ENCODE peak calls at places on chromosome 17, in eight cellular contexts. K, W, U, S, Z, J, E and P are unnamed samples.

GRCh38 chr17:80769936-80770625 is 221.6 kb upstream of the CHMP6 start:
- DNase-seq in J (no peak), E (no peak), W (no peak), S (no peak), U (no peak), Z (no peak), K (no peak), P (no peak)

GRCh38 chr17:55454906-55455474 is 33.4 kb upstream of the MMD start:
- DNase-seq in K (no peak), W (no peak), Z (peak), E (no peak), J (no peak), U (no peak), S (no peak), P (no peak)

GRCh38 chr17:50407921-50408320 is 10.6 kb upstream of the LRRC59 start:
- DNase-seq in S (no peak), J (no peak), E (no peak), K (no peak), U (no peak), W (no peak), Z (no peak), P (no peak)

GRCh38 chr17:30021708-30022317 is 80.4 kb downstream of the EFCAB5 start:
- DNase-seq in Z (peak), E (no peak), J (peak), W (peak), K (no peak), S (peak), U (peak), P (no peak)

GRCh38 chr17:21275047-21275578 is 9.4 kb upstream of the MAP2K3 start:
- DNase-seq in Z (no peak), K (no peak), J (peak), W (no peak), U (no peak), S (no peak), E (no peak), P (no peak)

GRCh38 chr17:41024702-41025101 is 2.3 kb downstream of the KRTAP1-5 start:
- DNase-seq in J (no peak), U (no peak), W (no peak), K (no peak), E (no peak), S (no peak), Z (no peak), P (no peak)

GRCh38 chr17:45850011-45850410 is 5.3 kb downstream of the SPPL2C start:
- DNase-seq in U (no peak), W (no peak), J (no peak), K (no peak), E (no peak), Z (no peak), S (no peak), P (no peak)

GRCh38 chr17:66667491-66668030 is 167.4 kb upstream of the CACNG5 start:
- DNase-seq in K (no peak), Z (no peak), E (no peak), S (no peak), U (no peak), J (no peak), W (peak), P (no peak)

GRCh38 chr17:18988546-18989173 is 15.9 kb downstream of the FAM83G start:
- DNase-seq in U (no peak), K (no peak), W (no peak), E (no peak), Z (no peak), J (no peak), S (no peak), P (no peak)

GRCh38 chr17:71530227-71530626 is 590.6 kb upstream of the SOX9 start:
- DNase-seq in K (no peak), U (no peak), E (no peak), W (no peak), S (no peak), Z (no peak), J (no peak), P (no peak)

GRCh38 chr17:12118617-12119016 is 97.9 kb downstream of the MAP2K4 start:
- DNase-seq in K (no peak), S (no peak), U (no peak), J (no peak), W (no peak), Z (no peak), E (no peak), P (no peak)

GRCh38 chr17:8957721-8958120 is 7.8 kb downstream of the PIK3R5 start:
- DNase-seq in K (no peak), U (no peak), Z (no peak), W (no peak), S (no peak), E (no peak), J (no peak), P (no peak)

GRCh38 chr17:35568561-35568960 is 7.9 kb upstream of the SLFN14 start:
- DNase-seq in Z (peak), J (no peak), K (no peak), W (no peak), U (peak), S (no peak), E (no peak), P (no peak)

GRCh38 chr17:6591599-6592158 is 35.3 kb upstream of the PITPNM3 start:
- DNase-seq in J (no peak), K (no peak), W (no peak), S (no peak), Z (peak), E (no peak), U (no peak), P (no peak)

GRCh38 chr17:78592991-78593329 is 15.8 kb upstream of the DNAH17 start:
- DNase-seq in U (no peak), E (no peak), K (no peak), W (no peak), S (no peak), Z (no peak), J (no peak), P (no peak)

GRCh38 chr17:290121-290521 is 62.5 kb downstream of the RPH3AL start:
- DNase-seq in K (no peak), S (no peak), Z (no peak), J (no peak), W (no peak), U (no peak), E (peak), P (no peak)

GRCh38 chr17:74545456-74546230 is at the start of gene CD300C:
- DNase-seq in J (no peak), Z (no peak), S (peak), K (no peak), E (peak), W (no peak), U (no peak), P (peak)

GRCh38 chr17:35448214-35448898 is at the start of gene SLFN13:
- DNase-seq in Z (peak), J (no peak), W (peak), K (peak), U (no peak), S (peak), E (peak), P (peak)

GRCh38 chr17:63995626-63996025 is 2.5 kb upstream of the PRR29 start:
- DNase-seq in K (no peak), J (no peak), U (no peak), Z (no peak), E (no peak), W (no peak), S (no peak), P (peak)

GRCh38 chr17:43608313-43608712 is 53.4 kb downstream of the MEOX1 start:
- DNase-seq in S (no peak), J (no peak), U (no peak), K (no peak), Z (no peak), W (no peak), E (no peak), P (no peak)

GRCh38 chr17:56593073-56593740 is at the start of gene NOG:
- DNase-seq in K (no peak), Z (peak), W (no peak), S (no peak), E (peak), U (peak), J (peak), P (peak)

GRCh38 chr17:81132770-81133723 is 32.3 kb upstream of the PVALEF start:
- DNase-seq in K (no peak), S (no peak), E (no peak), W (no peak), J (no peak), U (no peak), Z (no peak), P (no peak)

GRCh38 chr17:6070280-6070894 is at the start of gene WSCD1:
- DNase-seq in Z (peak), U (peak), E (no peak), S (no peak), W (no peak), K (no peak), J (no peak), P (no peak)

GRCh38 chr17:57553525-57553924 is 191.6 kb downstream of the CCDC182 start:
- DNase-seq in E (no peak), Z (no peak), U (no peak), W (no peak), J (no peak), K (no peak), S (no peak), P (no peak)

GRCh38 chr17:28426081-28426519 is 20.1 kb upstream of the SLC46A1 start:
- DNase-seq in K (no peak), E (no peak), U (no peak), Z (peak), J (peak), W (no peak), S (no peak), P (no peak)

GRCh38 chr17:77685881-77686486 is 272.5 kb upstream of the TNRC6C start:
- DNase-seq in Z (no peak), E (no peak), W (no peak), J (no peak), U (no peak), S (no peak), K (no peak), P (no peak)

GRCh38 chr17:61015966-61016365 is 338.3 kb downstream of the BCAS3 start:
- DNase-seq in Z (peak), K (no peak), S (no peak), U (no peak), E (no peak), W (no peak), J (no peak), P (no peak)

GRCh38 chr17:77308768-77309726 is 168.3 kb downstream of the SEC14L1 start:
- DNase-seq in J (peak), U (no peak), K (no peak), S (no peak), Z (peak), W (no peak), E (no peak), P (peak)

GRCh38 chr17:42249681-42250446 is 26.3 kb downstream of the STAT5B start:
- DNase-seq in K (no peak), S (no peak), J (no peak), Z (no peak), U (no peak), W (peak), E (no peak), P (no peak)

GRCh38 chr17:78268960-78269892 is 37.8 kb downstream of the TMEM235 start:
- DNase-seq in E (no peak), K (no peak), Z (no peak), W (no peak), S (no peak), J (no peak), U (no peak), P (peak)

GRCh38 chr17:76497979-76498885 is 3.0 kb downstream of the RHBDF2 start:
- DNase-seq in Z (peak), J (peak), S (peak), W (no peak), K (no peak), E (peak), U (no peak), P (peak)

GRCh38 chr17:70564006-70564620 is 394.8 kb downstream of the KCNJ2 start:
- DNase-seq in U (no peak), Z (no peak), S (no peak), J (no peak), K (no peak), W (no peak), E (no peak), P (no peak)

GRCh38 chr17:46866325-46866724 is 14.9 kb downstream of the WNT9B start:
- DNase-seq in J (no peak), W (no peak), U (no peak), E (no peak), K (no peak), S (no peak), Z (no peak), P (no peak)